ENCODE peak calls at places on chromosomes 16 and 17, in five cellular contexts. One of them, this sample, is unnamed.

GRCh38 chr17:66799839-66800537 is 34.9 kb upstream of the CACNG5 start:
- DNase-seq in HFF-Myc: no peak
- DNase-seq in endodermal cell: no peak
- DNase-seq in right cardiac atrium: no peak
- DNase-seq in pancreas: no peak
- DNase-seq in this sample: no peak

GRCh38 chr17:31593806-31594205 is 202.3 kb downstream of the RAB11FIP4 start:
- DNase-seq in HFF-Myc: no peak
- DNase-seq in endodermal cell: no peak
- DNase-seq in right cardiac atrium: no peak
- DNase-seq in pancreas: no peak
- DNase-seq in this sample: no peak

GRCh38 chr16:56191807-56192643 is 736 bp downstream of the GNAO1 start:
- DNase-seq in HFF-Myc: no peak
- DNase-seq in endodermal cell: peak
- DNase-seq in right cardiac atrium: peak
- DNase-seq in pancreas: no peak
- DNase-seq in this sample: no peak

GRCh38 chr16:17970816-17971291 is 365.7 kb downstream of the NPIPA8 start:
- DNase-seq in HFF-Myc: no peak
- DNase-seq in endodermal cell: no peak
- DNase-seq in right cardiac atrium: no peak
- DNase-seq in pancreas: no peak
- DNase-seq in this sample: no peak

GRCh38 chr16:4303973-4304372 is 11.9 kb upstream of the GLIS2 start:
- DNase-seq in HFF-Myc: no peak
- DNase-seq in endodermal cell: peak
- DNase-seq in right cardiac atrium: no peak
- DNase-seq in pancreas: no peak
- DNase-seq in this sample: no peak

GRCh38 chr17:41935641-41936040 is 5.2 kb downstream of the ODAD4 start:
- DNase-seq in HFF-Myc: no peak
- DNase-seq in endodermal cell: no peak
- DNase-seq in right cardiac atrium: no peak
- DNase-seq in pancreas: no peak
- DNase-seq in this sample: no peak

GRCh38 chr16:4692460-4693295 is 684 bp upstream of the NUDT16L1 start:
- DNase-seq in HFF-Myc: no peak
- DNase-seq in endodermal cell: peak
- DNase-seq in right cardiac atrium: no peak
- DNase-seq in pancreas: peak
- DNase-seq in this sample: no peak

GRCh38 chr17:42414782-42415409 is 8.2 kb downstream of the CAVIN1 start:
- DNase-seq in HFF-Myc: no peak
- DNase-seq in endodermal cell: peak
- DNase-seq in right cardiac atrium: no peak
- DNase-seq in pancreas: no peak
- DNase-seq in this sample: no peak

GRCh38 chr16:57252148-57252721 is 7.2 kb downstream of the ARL2BP start:
- DNase-seq in HFF-Myc: no peak
- DNase-seq in endodermal cell: no peak
- DNase-seq in right cardiac atrium: no peak
- DNase-seq in pancreas: no peak
- DNase-seq in this sample: no peak

GRCh38 chr16:88943131-88943664 is 33.8 kb downstream of the CBFA2T3 start:
- DNase-seq in HFF-Myc: no peak
- DNase-seq in endodermal cell: no peak
- DNase-seq in right cardiac atrium: peak
- DNase-seq in pancreas: no peak
- DNase-seq in this sample: no peak

GRCh38 chr17:49436174-49436573 is 21.5 kb upstream of the PHB1 start:
- DNase-seq in HFF-Myc: no peak
- DNase-seq in endodermal cell: no peak
- DNase-seq in right cardiac atrium: no peak
- DNase-seq in pancreas: no peak
- DNase-seq in this sample: no peak

GRCh38 chr17:49439305-49439672 is 24.6 kb upstream of the PHB1 start:
- DNase-seq in HFF-Myc: no peak
- DNase-seq in endodermal cell: peak
- DNase-seq in right cardiac atrium: no peak
- DNase-seq in pancreas: no peak
- DNase-seq in this sample: no peak

GRCh38 chr17:49438439-49438861 is 23.8 kb upstream of the PHB1 start:
- DNase-seq in HFF-Myc: no peak
- DNase-seq in endodermal cell: peak
- DNase-seq in right cardiac atrium: no peak
- DNase-seq in pancreas: peak
- DNase-seq in this sample: no peak

GRCh38 chr17:49438885-49439284 is 24.2 kb upstream of the PHB1 start:
- DNase-seq in HFF-Myc: no peak
- DNase-seq in endodermal cell: peak
- DNase-seq in right cardiac atrium: no peak
- DNase-seq in pancreas: peak
- DNase-seq in this sample: no peak

DNA sequence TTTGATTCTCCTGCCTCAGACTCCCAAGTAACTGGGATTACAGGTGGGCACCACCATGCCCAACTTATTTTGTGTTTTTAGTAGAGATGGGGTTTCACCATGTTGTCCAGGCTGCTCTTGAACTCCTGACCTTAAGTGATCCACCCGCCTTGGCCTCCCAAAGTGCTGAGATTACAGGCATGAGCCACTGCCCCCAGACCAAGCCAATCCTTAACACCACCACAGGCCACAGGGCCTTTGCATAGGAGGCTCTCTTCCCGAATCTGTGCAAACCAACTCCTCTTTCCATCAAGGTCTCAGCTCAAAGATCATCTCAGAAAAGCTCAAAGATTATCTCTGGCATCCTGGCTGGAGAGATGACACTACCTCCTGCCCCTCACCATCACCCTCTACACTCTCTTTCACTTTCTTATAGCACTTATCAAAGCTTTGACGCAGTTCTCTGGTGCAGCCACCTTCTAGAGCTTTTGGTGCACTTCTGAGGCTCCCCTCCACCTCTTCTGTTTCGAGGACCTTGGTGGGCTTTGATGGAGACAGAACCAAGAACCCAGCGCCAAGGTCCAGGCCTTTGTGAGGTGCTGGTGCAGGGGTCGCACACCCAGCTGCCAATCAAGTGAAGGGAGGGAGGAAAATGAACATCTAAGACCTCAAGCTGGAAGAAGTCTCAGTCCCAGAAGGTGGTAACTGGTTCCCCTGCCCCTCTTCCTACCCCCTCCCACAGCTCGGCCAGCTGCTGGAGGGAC is 23.2 kb upstream of the PHB1 start:
- DNase-seq in HFF-Myc: no peak
- DNase-seq in endodermal cell: no peak
- DNase-seq in right cardiac atrium: no peak
- DNase-seq in pancreas: no peak
- DNase-seq in this sample: no peak
- H3K4me3 ChIP-seq in HFF-Myc: no peak
- H3K4me3 ChIP-seq in endodermal cell: no peak
- H3K4me3 ChIP-seq in right cardiac atrium: no peak
- H3K4me3 ChIP-seq in pancreas: no peak
- H3K4me3 ChIP-seq in this sample: no peak

GRCh38 chr17:75049057-75049456 is 2.0 kb downstream of the KCTD2 start:
- DNase-seq in HFF-Myc: no peak
- DNase-seq in endodermal cell: no peak
- DNase-seq in right cardiac atrium: no peak
- DNase-seq in pancreas: no peak
- DNase-seq in this sample: no peak
- H3K4me3 ChIP-seq in HFF-Myc: no peak
- H3K4me3 ChIP-seq in endodermal cell: peak
- H3K4me3 ChIP-seq in right cardiac atrium: no peak
- H3K4me3 ChIP-seq in pancreas: no peak
- H3K4me3 ChIP-seq in this sample: no peak

DNA sequence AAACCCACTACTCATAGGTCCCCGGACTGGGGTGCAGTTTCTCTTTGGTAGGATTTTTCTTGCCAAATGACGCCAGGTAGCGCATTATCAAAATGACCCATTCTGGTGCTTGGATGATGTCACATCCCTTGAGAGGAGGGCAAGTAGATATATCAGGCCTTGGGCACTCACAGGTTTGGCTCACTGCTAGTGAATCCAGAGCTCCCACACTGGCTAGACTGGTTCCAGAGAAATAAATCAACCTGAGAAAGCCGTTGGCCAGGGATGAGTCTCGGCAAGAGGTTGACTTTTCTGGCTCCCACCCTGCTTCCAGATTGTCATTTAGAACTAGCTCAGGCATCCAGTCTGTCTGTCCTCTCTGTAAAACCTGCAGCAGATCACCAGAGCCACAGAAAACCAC is 188.4 kb upstream of the MAF start:
- DNase-seq in HFF-Myc: no peak
- DNase-seq in endodermal cell: no peak
- DNase-seq in right cardiac atrium: no peak
- DNase-seq in pancreas: no peak
- DNase-seq in this sample: no peak
- H3K4me3 ChIP-seq in HFF-Myc: no peak
- H3K4me3 ChIP-seq in endodermal cell: no peak
- H3K4me3 ChIP-seq in right cardiac atrium: no peak
- H3K4me3 ChIP-seq in pancreas: no peak
- H3K4me3 ChIP-seq in this sample: no peak

DNA sequence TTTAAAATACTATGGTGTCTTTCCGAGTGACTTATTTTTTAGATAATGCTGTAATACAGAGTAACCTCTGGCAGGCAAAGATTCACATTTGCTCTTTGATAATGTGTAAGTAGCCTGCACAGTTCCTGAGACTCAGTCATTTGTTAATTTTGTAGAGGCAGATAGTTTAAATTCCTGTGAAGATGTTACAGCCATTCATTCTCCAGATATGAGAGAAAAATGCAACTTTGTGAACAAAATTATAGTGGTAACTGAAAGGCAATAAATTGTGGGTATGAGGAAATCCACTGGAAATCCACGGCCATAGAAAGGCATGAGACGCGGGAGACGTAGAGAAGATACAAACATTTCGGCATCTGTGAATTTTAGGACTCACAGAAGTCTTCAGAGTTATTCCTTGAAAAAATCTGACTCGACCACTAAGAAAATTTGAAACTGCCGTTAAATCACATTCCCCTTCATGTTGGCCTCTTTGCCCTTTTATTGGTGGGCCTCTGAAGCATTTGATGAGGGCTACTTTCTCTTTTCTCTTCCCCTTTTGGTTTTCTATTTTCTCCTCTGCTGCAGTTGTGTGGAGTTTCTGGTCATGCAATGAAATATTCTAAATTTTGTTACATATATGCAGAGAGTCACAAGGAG is 18.8 kb downstream of the HS3ST3A1 start:
- DNase-seq in HFF-Myc: no peak
- DNase-seq in endodermal cell: no peak
- DNase-seq in right cardiac atrium: no peak
- DNase-seq in pancreas: no peak
- DNase-seq in this sample: no peak
- H3K4me3 ChIP-seq in HFF-Myc: no peak
- H3K4me3 ChIP-seq in endodermal cell: no peak
- H3K4me3 ChIP-seq in right cardiac atrium: no peak
- H3K4me3 ChIP-seq in pancreas: no peak
- H3K4me3 ChIP-seq in this sample: no peak

DNA sequence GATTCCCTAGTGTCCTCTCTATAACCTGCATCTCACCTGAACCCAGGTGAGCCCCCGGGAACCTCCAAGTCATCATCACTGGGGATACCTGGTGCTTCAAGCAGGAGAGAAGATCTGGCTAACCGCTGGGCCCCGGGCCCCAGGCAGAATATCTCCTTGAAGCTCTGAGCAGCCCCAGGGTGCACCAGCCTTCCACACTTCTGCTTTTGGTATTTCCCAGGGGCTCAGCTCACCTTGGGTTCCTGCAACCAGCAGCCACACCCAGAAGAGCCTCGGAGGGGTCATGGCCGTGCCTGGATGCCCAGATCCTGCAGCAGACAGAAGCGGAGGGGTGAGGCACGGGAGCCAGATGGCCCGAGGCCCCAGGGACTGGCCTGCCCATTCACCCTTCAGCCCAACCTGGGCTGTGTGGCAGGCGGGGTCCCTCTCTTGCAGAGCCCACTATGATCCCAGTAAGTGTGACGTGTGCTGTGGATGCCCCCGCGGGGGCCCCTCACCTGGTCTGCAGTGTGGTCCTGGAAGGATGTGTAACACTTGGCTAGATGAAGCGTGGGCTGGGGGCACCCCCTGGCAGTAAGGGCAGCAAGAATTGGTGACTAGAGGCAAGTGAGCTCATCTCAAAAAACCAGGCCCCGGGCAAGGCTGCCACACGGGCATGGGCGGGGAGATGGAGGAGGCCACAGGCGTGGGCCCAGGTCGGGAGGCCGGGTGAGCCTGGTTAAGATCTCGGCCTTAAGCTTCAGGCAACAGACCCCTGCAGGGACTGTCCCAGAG is 2.6 kb downstream of the LGALS3BP start:
- DNase-seq in HFF-Myc: no peak
- DNase-seq in endodermal cell: no peak
- DNase-seq in right cardiac atrium: peak
- DNase-seq in pancreas: no peak
- DNase-seq in this sample: no peak
- H3K4me3 ChIP-seq in HFF-Myc: no peak
- H3K4me3 ChIP-seq in endodermal cell: no peak
- H3K4me3 ChIP-seq in right cardiac atrium: no peak
- H3K4me3 ChIP-seq in pancreas: no peak
- H3K4me3 ChIP-seq in this sample: peak

GRCh38 chr17:29712677-29713076 is 90.0 kb upstream of the CORO6 start:
- DNase-seq in HFF-Myc: no peak
- DNase-seq in endodermal cell: no peak
- DNase-seq in right cardiac atrium: peak
- DNase-seq in pancreas: no peak
- DNase-seq in this sample: no peak

GRCh38 chr17:29715680-29716079 is 93.0 kb upstream of the CORO6 start:
- DNase-seq in HFF-Myc: no peak
- DNase-seq in endodermal cell: no peak
- DNase-seq in right cardiac atrium: no peak
- DNase-seq in pancreas: no peak
- DNase-seq in this sample: no peak

GRCh38 chr17:29714146-29714545 is 91.4 kb upstream of the CORO6 start:
- DNase-seq in HFF-Myc: no peak
- DNase-seq in endodermal cell: no peak
- DNase-seq in right cardiac atrium: no peak
- DNase-seq in pancreas: no peak
- DNase-seq in this sample: no peak

GRCh38 chr17:29711588-29712385 is 89.1 kb upstream of the CORO6 start:
- DNase-seq in HFF-Myc: no peak
- DNase-seq in endodermal cell: no peak
- DNase-seq in right cardiac atrium: no peak
- DNase-seq in pancreas: no peak
- DNase-seq in this sample: no peak

GRCh38 chr17:29713626-29714025 is 90.9 kb upstream of the CORO6 start:
- DNase-seq in HFF-Myc: no peak
- DNase-seq in endodermal cell: no peak
- DNase-seq in right cardiac atrium: no peak
- DNase-seq in pancreas: no peak
- DNase-seq in this sample: no peak
- H3K4me3 ChIP-seq in HFF-Myc: no peak
- H3K4me3 ChIP-seq in endodermal cell: no peak
- H3K4me3 ChIP-seq in right cardiac atrium: no peak
- H3K4me3 ChIP-seq in pancreas: no peak
- H3K4me3 ChIP-seq in this sample: no peak